ENCODE peak calls at places on chromosome 20, in six cellular contexts. I, F, Y, O, E and R are unnamed samples.

GRCh38 chr20:5183731-5184474 is 57.1 kb downstream of the CDS2 start:
- DNase-seq in I (no peak), F (no peak), Y (no peak), O (no peak), E (no peak), R (no peak)

GRCh38 chr20:2864626-2865025 is 8.7 kb upstream of the PTPRA start:
- DNase-seq in I (no peak), F (no peak), Y (no peak), O (no peak), E (no peak), R (no peak)

GRCh38 chr20:60700728-60701127 is 551.3 kb upstream of the CDH4 start:
- DNase-seq in I (no peak), F (no peak), Y (no peak), O (no peak), E (no peak), R (no peak)

GRCh38 chr20:58906111-58906510 is 53.6 kb downstream of the GNAS start:
- DNase-seq in I (no peak), F (no peak), Y (no peak), O (no peak), E (no peak), R (no peak)

GRCh38 chr20:3165473-3166337 is 6.0 kb upstream of the FASTKD5 start:
- DNase-seq in I (no peak), F (no peak), Y (no peak), O (no peak), E (peak), R (no peak)

GRCh38 chr20:23049201-23049932 is at the start of gene THBD:
- DNase-seq in I (no peak), F (no peak), Y (peak), O (no peak), E (no peak), R (no peak)

GRCh38 chr20:59219206-59219605 is 55.6 kb downstream of the ZNF831 start:
- DNase-seq in I (no peak), F (no peak), Y (no peak), O (no peak), E (no peak), R (no peak)

GRCh38 chr20:38373898-38374297 is 27.6 kb downstream of the LBP start:
- DNase-seq in I (no peak), F (no peak), Y (no peak), O (no peak), E (no peak), R (no peak)

GRCh38 chr20:12591949-12592470 is 416.8 kb upstream of the SPTLC3 start:
- DNase-seq in I (no peak), F (no peak), Y (no peak), O (no peak), E (no peak), R (no peak)

GRCh38 chr20:25507385-25508082 is 77.8 kb downstream of the NINL start:
- DNase-seq in I (no peak), F (no peak), Y (no peak), O (no peak), E (no peak), R (no peak)

GRCh38 chr20:14341782-14342181 is 4.4 kb upstream of the FLRT3 start:
- DNase-seq in I (no peak), F (no peak), Y (no peak), O (no peak), E (no peak), R (no peak)

GRCh38 chr20:60372822-60373221 is 414.6 kb downstream of the CDH26 start:
- DNase-seq in I (no peak), F (no peak), Y (no peak), O (no peak), E (no peak), R (no peak)

GRCh38 chr20:40511478-40511877 is 177.6 kb downstream of the MAFB start:
- DNase-seq in I (no peak), F (no peak), Y (no peak), O (no peak), E (no peak), R (no peak)

GRCh38 chr20:57844626-57845596 is 135.1 kb upstream of the PMEPA1 start:
- DNase-seq in I (no peak), F (no peak), Y (no peak), O (no peak), E (no peak), R (no peak)

GRCh38 chr20:25553819-25554296 is 31.5 kb downstream of the NINL start:
- DNase-seq in I (no peak), F (peak), Y (no peak), O (no peak), E (no peak), R (no peak)

GRCh38 chr20:3092611-3093379 is 8.3 kb upstream of the AVP start:
- DNase-seq in I (no peak), F (peak), Y (no peak), O (no peak), E (no peak), R (no peak)

GRCh38 chr20:31698803-31699718 is 23.6 kb downstream of the BCL2L1 start:
- DNase-seq in I (no peak), F (no peak), Y (no peak), O (no peak), E (no peak), R (no peak)

GRCh38 chr20:11270566-11270965 is 596.8 kb upstream of the JAG1 start:
- DNase-seq in I (no peak), F (no peak), Y (no peak), O (no peak), E (no peak), R (no peak)

GRCh38 chr20:6411651-6412050 is 288.8 kb upstream of the FERMT1 start:
- DNase-seq in I (no peak), F (no peak), Y (no peak), O (no peak), E (no peak), R (no peak)

GRCh38 chr20:38116409-38117165 is 48.5 kb downstream of the TGM2 start:
- DNase-seq in I (no peak), F (no peak), Y (no peak), O (no peak), E (no peak), R (no peak)

GRCh38 chr20:4728121-4728520 is 6.4 kb downstream of the PRND start:
- DNase-seq in I (no peak), F (no peak), Y (no peak), O (no peak), E (no peak), R (no peak)

GRCh38 chr20:46746972-46747371 is 37.5 kb downstream of the SLC2A10 start:
- DNase-seq in I (no peak), F (no peak), Y (no peak), O (no peak), E (no peak), R (no peak)

GRCh38 chr20:17693534-17694001 is 6.2 kb upstream of the BANF2 start:
- DNase-seq in I (no peak), F (no peak), Y (no peak), O (no peak), E (no peak), R (no peak)

GRCh38 chr20:48667889-48668413 is 159.8 kb downstream of the PREX1 start:
- DNase-seq in I (no peak), F (no peak), Y (no peak), O (no peak), E (no peak), R (no peak)

GRCh38 chr20:1422756-1423155 is 29.9 kb upstream of the FKBP1A start:
- DNase-seq in I (no peak), F (no peak), Y (no peak), O (no peak), E (no peak), R (no peak)

GRCh38 chr20:1426231-1426849 is 33.5 kb upstream of the FKBP1A start:
- DNase-seq in I (no peak), F (peak), Y (no peak), O (no peak), E (no peak), R (no peak)

GRCh38 chr20:1423206-1423605 is 30.4 kb upstream of the FKBP1A start:
- DNase-seq in I (no peak), F (no peak), Y (no peak), O (no peak), E (no peak), R (no peak)

GRCh38 chr20:1424336-1424735 is 31.5 kb upstream of the FKBP1A start:
- DNase-seq in I (no peak), F (no peak), Y (no peak), O (no peak), E (no peak), R (no peak)

GRCh38 chr20:1423625-1424106 is 30.8 kb upstream of the FKBP1A start:
- DNase-seq in I (peak), F (no peak), Y (no peak), O (no peak), E (peak), R (no peak)
- TF ChIP-seq POLR2AphosphoS5 in I (no peak), F (no peak), Y (no peak), O (no peak), E (no peak), R (no peak)

DNA sequence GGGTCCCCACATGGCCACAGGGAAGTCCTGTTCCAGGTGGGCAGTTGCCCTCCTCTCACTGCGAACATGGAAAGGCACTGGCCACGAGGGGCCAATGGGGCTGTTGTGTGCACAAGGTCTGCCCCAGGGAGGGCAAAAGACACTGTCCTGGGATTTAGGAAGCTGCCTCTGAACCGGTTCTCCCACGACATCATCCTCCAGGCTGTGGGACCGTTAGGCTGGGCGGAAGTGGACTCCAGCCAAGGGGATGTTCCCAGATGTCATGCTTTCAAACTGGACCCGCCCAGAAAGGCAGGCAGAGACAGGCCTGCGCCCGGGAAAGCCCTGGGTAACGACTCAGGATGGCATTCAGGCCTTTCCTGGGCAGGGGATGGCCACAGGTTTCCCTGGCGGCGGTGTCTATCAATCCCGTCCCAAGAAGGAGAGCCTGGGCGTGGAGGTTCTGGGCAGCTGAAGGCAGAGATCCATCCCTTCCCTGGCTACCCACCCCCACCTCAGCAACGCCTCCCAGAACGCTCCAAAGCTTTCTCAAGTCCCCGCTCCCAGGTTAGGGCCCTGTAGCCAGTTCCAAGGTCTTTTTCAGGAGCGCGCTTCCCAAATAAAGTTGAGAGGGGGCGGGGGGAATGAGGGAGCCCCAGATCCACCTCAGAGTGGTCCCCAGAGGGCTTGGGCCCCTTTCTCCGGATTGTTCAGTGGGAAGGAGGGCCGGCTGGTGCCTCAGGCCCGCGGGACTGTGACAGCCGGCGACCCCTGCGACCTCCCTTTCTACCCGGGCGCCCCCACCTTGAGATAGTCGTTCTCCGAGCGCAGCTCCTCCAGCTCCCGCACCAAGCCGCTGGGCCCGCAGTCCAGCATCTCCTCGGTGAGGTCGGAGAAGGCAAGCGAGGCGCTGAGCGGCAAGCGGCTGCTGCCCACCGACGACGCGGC is 13.8 kb upstream of the TLDC2 start:
- DNase-seq in I (no peak), F (peak), Y (peak), O (no peak), E (no peak), R (no peak)
- TF ChIP-seq POLR2AphosphoS5 in I (no peak), F (peak), Y (peak), O (no peak), E (no peak), R (no peak)

DNA sequence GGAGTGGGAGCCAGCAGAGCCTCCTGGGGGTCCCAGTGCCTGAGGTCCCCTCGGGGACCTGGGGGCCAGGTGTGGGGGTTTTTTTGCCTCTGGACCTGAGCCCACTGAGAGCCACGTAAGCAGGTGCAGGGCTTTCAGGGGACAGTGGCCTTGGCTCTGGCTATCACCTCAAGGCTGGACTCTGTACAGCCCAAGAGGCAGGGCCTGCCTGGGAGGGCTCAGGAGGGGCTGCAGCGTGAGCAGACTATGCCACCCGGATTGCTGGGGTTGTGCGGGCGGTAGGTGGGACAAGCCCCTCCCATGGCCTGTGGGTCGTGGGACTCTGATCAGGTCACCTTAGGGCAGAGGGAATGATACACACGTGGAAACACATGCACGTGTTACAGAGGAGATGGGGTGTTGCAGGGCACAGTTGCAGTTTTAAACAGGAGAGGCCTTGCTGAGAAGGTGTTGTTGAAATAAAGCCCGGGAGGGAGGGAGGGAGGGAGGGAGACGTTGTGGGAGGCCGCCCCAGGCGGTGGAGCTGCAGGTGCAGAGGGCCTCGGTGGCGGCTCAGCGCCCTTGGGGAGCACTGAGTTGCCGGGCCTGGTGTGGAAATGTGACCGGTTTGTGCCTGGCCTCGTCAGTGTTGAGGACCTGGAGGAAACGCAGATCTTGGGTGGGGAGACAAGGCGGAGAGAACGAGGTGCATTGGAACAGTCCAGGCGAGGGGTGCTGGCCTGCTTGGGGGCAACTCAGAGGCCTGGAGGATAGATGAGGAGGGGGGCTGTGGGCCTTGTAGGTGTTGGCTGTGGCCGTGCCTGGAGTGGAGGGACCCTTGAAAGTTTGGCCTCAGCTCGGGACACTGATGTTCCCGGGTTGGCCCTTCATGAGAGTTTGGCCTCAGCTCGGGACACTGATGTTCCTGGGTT is 2.3 kb downstream of the TCEA2 start:
- DNase-seq in I (no peak), F (no peak), Y (no peak), O (no peak), E (no peak), R (no peak)
- TF ChIP-seq POLR2AphosphoS5 in I (no peak), F (no peak), Y (no peak), O (no peak), E (no peak), R (no peak)

GRCh38 chr20:62015445-62016288 is 50.0 kb downstream of the TAF4 start:
- DNase-seq in I (no peak), F (no peak), Y (no peak), O (no peak), E (no peak), R (no peak)
- TF ChIP-seq POLR2AphosphoS5 in I (no peak), F (no peak), Y (no peak), O (no peak), E (no peak), R (no peak)

GRCh38 chr20:53579581-53580375 is 13.9 kb downstream of the ZNF217 start:
- DNase-seq in I (no peak), F (no peak), Y (peak), O (no peak), E (peak), R (no peak)

GRCh38 chr20:53581444-53582311 is 12.0 kb downstream of the ZNF217 start:
- DNase-seq in I (no peak), F (no peak), Y (peak), O (no peak), E (peak), R (no peak)

GRCh38 chr20:53578492-53579222 is 15.0 kb downstream of the ZNF217 start:
- DNase-seq in I (no peak), F (peak), Y (peak), O (peak), E (peak), R (no peak)

GRCh38 chr20:53579266-53579580 is 14.4 kb downstream of the ZNF217 start:
- DNase-seq in I (no peak), F (no peak), Y (no peak), O (no peak), E (no peak), R (no peak)

GRCh38 chr20:53580376-53581111 is 13.1 kb downstream of the ZNF217 start:
- DNase-seq in I (no peak), F (no peak), Y (peak), O (no peak), E (no peak), R (no peak)
- TF ChIP-seq POLR2AphosphoS5 in I (no peak), F (no peak), Y (no peak), O (no peak), E (no peak), R (no peak)

GRCh38 chr20:19932170-19932667 is 84.9 kb upstream of the NAA20 start:
- DNase-seq in I (no peak), F (peak), Y (no peak), O (no peak), E (no peak), R (no peak)
- TF ChIP-seq POLR2AphosphoS5 in I (no peak), F (peak), Y (no peak), O (no peak), E (no peak), R (no peak)

DNA sequence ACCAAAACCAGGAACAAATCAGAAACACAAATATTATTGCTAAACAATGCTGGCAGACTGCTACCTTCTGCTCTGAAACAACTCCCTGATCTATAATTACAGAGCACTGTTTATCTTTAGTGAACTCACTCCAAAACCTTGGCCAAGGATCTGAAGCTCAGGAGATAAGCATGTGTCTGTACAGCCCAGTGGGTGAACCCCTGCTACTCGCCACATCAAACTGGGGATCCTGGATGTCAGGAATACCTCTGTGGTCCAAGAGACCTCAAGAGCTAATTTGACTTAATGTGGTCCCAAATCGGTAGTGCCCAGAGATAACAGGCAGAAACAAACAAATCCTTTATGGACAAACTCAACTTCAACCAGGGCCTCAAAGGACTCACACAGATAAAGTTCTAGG is 381.8 kb downstream of the KIF16B start:
- DNase-seq in I (no peak), F (no peak), Y (no peak), O (no peak), E (no peak), R (no peak)
- TF ChIP-seq POLR2AphosphoS5 in I (no peak), F (no peak), Y (no peak), O (no peak), E (no peak), R (no peak)